ENCODE peak calls at places on chromosome 4, in seven cellular contexts. Z, P, N, A, I, L and S are unnamed samples.

GRCh38 chr4:133402616-133403015 is 253.5 kb downstream of the PCDH10 start:
- DNase-seq in Z (no peak), P (peak; percentile 1), N (no peak), A (no peak), I (no peak), L (no peak), S (no peak)

GRCh38 chr4:153418581-153418980 is 47.6 kb upstream of the TMEM131L start:
- DNase-seq in Z (no peak), P (no peak), N (no peak), A (no peak), I (no peak), L (no peak), S (no peak)

GRCh38 chr4:113481820-113482219 is 279.7 kb downstream of the CAMK2D start:
- DNase-seq in Z (no peak), P (no peak), N (no peak), A (no peak), I (no peak), L (no peak), S (no peak)

GRCh38 chr4:26022346-26022891 is 108.4 kb downstream of the SMIM20 start:
- DNase-seq in Z (no peak), P (peak; percentile 87), N (no peak), A (peak; percentile 93), I (no peak), L (no peak), S (no peak)

GRCh38 chr4:8157496-8157895 is 1.1 kb downstream of the ABLIM2 start:
- DNase-seq in Z (no peak), P (no peak), N (peak; percentile 11), A (no peak), I (no peak), L (no peak), S (no peak)

GRCh38 chr4:55560096-55560495 is 13.4 kb upstream of the CLOCK start:
- DNase-seq in Z (no peak), P (no peak), N (no peak), A (no peak), I (no peak), L (no peak), S (no peak)

GRCh38 chr4:169582203-169582602 is 30.2 kb downstream of the NEK1 start:
- DNase-seq in Z (no peak), P (no peak), N (no peak), A (no peak), I (no peak), L (no peak), S (no peak)

GRCh38 chr4:28462766-28463165 is 1602.1 kb downstream of the STIM2 start:
- DNase-seq in Z (no peak), P (no peak), N (no peak), A (peak; percentile 33), I (no peak), L (no peak), S (no peak)

GRCh38 chr4:3342182-3342854 is 49.5 kb downstream of the RGS12 start:
- DNase-seq in Z (peak; percentile 53), P (peak; percentile 41), N (no peak), A (peak; percentile 80), I (no peak), L (peak; percentile 55), S (no peak)

GRCh38 chr4:103046416-103047290 is 27.1 kb upstream of the SLC9B1 start:
- DNase-seq in Z (no peak), P (peak; percentile 34), N (no peak), A (peak; percentile 60), I (no peak), L (no peak), S (no peak)

GRCh38 chr4:109721033-109721432 is 8.8 kb downstream of the PLA2G12A start:
- DNase-seq in Z (no peak), P (no peak), N (no peak), A (peak; percentile 72), I (no peak), L (no peak), S (no peak)

GRCh38 chr4:71303850-71304249 is 35.0 kb upstream of the SLC4A4 start:
- DNase-seq in Z (no peak), P (no peak), N (no peak), A (no peak), I (no peak), L (no peak), S (no peak)

GRCh38 chr4:86357608-86358007 is 2.2 kb downstream of the MAPK10 start:
- DNase-seq in Z (no peak), P (no peak), N (peak; percentile 7), A (no peak), I (no peak), L (no peak), S (peak; percentile 11)

GRCh38 chr4:61924131-61924530 is 724.0 kb downstream of the ADGRL3 start:
- DNase-seq in Z (no peak), P (no peak), N (no peak), A (no peak), I (no peak), L (no peak), S (no peak)

GRCh38 chr4:55554453-55555030 is 7.8 kb upstream of the CLOCK start:
- DNase-seq in Z (no peak), P (no peak), N (no peak), A (peak; percentile 74), I (no peak), L (no peak), S (no peak)

GRCh38 chr4:150415213-150415612 is 166.7 kb upstream of the MAB21L2 start:
- DNase-seq in Z (no peak), P (no peak), N (no peak), A (no peak), I (no peak), L (no peak), S (no peak)

GRCh38 chr4:140163029-140163810 is 9.2 kb upstream of the MAML3 start:
- DNase-seq in Z (peak; percentile 68), P (no peak), N (no peak), A (peak; percentile 74), I (no peak), L (no peak), S (no peak)

GRCh38 chr4:72679666-72680065 is 110.6 kb upstream of the ADAMTS3 start:
- DNase-seq in Z (no peak), P (no peak), N (no peak), A (no peak), I (no peak), L (no peak), S (no peak)

GRCh38 chr4:182895791-182896292 is 21.3 kb downstream of the DCTD start:
- DNase-seq in Z (no peak), P (no peak), N (no peak), A (no peak), I (no peak), L (no peak), S (no peak)

GRCh38 chr4:184821242-184821641 is 4.5 kb downstream of the ACSL1 start:
- DNase-seq in Z (no peak), P (no peak), N (no peak), A (no peak), I (no peak), L (no peak), S (no peak)

GRCh38 chr4:7030856-7031255 is 12.3 kb upstream of the TADA2B start:
- DNase-seq in Z (no peak), P (no peak), N (no peak), A (no peak), I (no peak), L (no peak), S (no peak)

GRCh38 chr4:38131371-38132139 is 171.4 kb downstream of the PTTG2 start:
- DNase-seq in Z (no peak), P (peak; percentile 26), N (no peak), A (peak; percentile 49), I (no peak), L (no peak), S (no peak)

GRCh38 chr4:139761461-139761860 is 95.8 kb downstream of the MGST2 start:
- DNase-seq in Z (no peak), P (no peak), N (no peak), A (peak; percentile 22), I (peak; percentile 11), L (no peak), S (no peak)

GRCh38 chr4:77158487-77158861 is 1.5 kb downstream of the CCNG2 start:
- DNase-seq in Z (no peak), P (no peak), N (no peak), A (peak; percentile 17), I (no peak), L (no peak), S (no peak)

GRCh38 chr4:87865960-87866598 is 33.3 kb downstream of the MEPE start:
- DNase-seq in Z (no peak), P (no peak), N (no peak), A (no peak), I (no peak), L (peak; percentile 16), S (no peak)

GRCh38 chr4:183721207-183722081 is 62.4 kb downstream of the TRAPPC11 start:
- DNase-seq in Z (no peak), P (no peak), N (no peak), A (peak; percentile 63), I (no peak), L (no peak), S (peak; percentile 13)

GRCh38 chr4:169640261-169640880 is 20.0 kb downstream of the CLCN3 start:
- DNase-seq in Z (no peak), P (peak; percentile 49), N (no peak), A (peak; percentile 92), I (no peak), L (peak; percentile 69), S (no peak)

GRCh38 chr4:38009421-38009820 is 49.2 kb downstream of the PTTG2 start:
- DNase-seq in Z (no peak), P (no peak), N (no peak), A (no peak), I (no peak), L (no peak), S (no peak)

GRCh38 chr4:8665406-8666360 is 73.1 kb downstream of the CPZ start:
- DNase-seq in Z (no peak), P (no peak), N (no peak), A (no peak), I (no peak), L (no peak), S (no peak)

GRCh38 chr4:106366026-106366425 is 2.6 kb downstream of the GIMD1 start:
- DNase-seq in Z (no peak), P (no peak), N (no peak), A (peak; percentile 14), I (no peak), L (no peak), S (no peak)

GRCh38 chr4:103424853-103425252 is 226.7 kb upstream of the CENPE start:
- DNase-seq in Z (no peak), P (no peak), N (no peak), A (peak; percentile 19), I (no peak), L (no peak), S (no peak)

GRCh38 chr4:78379040-78379439 is 172.5 kb upstream of the ANXA3 start:
- DNase-seq in Z (no peak), P (no peak), N (no peak), A (peak; percentile 9), I (no peak), L (no peak), S (no peak)

GRCh38 chr4:152938237-152938969 is 2.3 kb downstream of the FHDC1 start:
- DNase-seq in Z (no peak), P (no peak), N (no peak), A (no peak), I (no peak), L (no peak), S (no peak)

GRCh38 chr4:25727711-25728493 is 72.3 kb downstream of the SLC34A2 start:
- DNase-seq in Z (no peak), P (no peak), N (no peak), A (no peak), I (no peak), L (no peak), S (no peak)

GRCh38 chr4:93228021-93228420 is 600.5 kb upstream of the ATOH1 start:
- DNase-seq in Z (no peak), P (no peak), N (no peak), A (no peak), I (no peak), L (no peak), S (no peak)

GRCh38 chr4:139940600-139940999 is 213.4 kb downstream of the MAML3 start:
- DNase-seq in Z (no peak), P (no peak), N (no peak), A (no peak), I (no peak), L (no peak), S (no peak)

GRCh38 chr4:11409632-11410031 is 19.1 kb downstream of the HS3ST1 start:
- DNase-seq in Z (no peak), P (no peak), N (no peak), A (no peak), I (no peak), L (no peak), S (no peak)